ENCODE peak calls at places on chromosome 20, in seven cellular contexts. One of them, this sample, is unnamed.
A peak's percentile ranks its signal among the peaks of the same experiment; 100 is the strongest.

GRCh38 chr20:63265891-63266515 is 6.6 kb upstream of the ARFGAP1 start:
- DNase-seq in mesenchymal stem cell: no peak
- DNase-seq in H1: no peak
- DNase-seq in neuronal stem cell: no peak
- DNase-seq in mesendoderm: no peak
- DNase-seq in trophoblast cell: peak; percentile 84
- DNase-seq in H9: no peak
- DNase-seq in this sample: peak; percentile 43

GRCh38 chr20:50337521-50338466 is 147.2 kb downstream of the CEBPB start:
- DNase-seq in mesenchymal stem cell: no peak
- DNase-seq in mesendoderm: no peak
- DNase-seq in H9: no peak
- DNase-seq in neuronal stem cell: no peak
- DNase-seq in trophoblast cell: no peak
- DNase-seq in H1: no peak
- DNase-seq in this sample: no peak

GRCh38 chr20:48686238-48687096 is 141.3 kb downstream of the PREX1 start:
- DNase-seq in mesendoderm: no peak
- DNase-seq in mesenchymal stem cell: no peak
- DNase-seq in H9: no peak
- DNase-seq in trophoblast cell: no peak
- DNase-seq in neuronal stem cell: no peak
- DNase-seq in H1: no peak
- DNase-seq in this sample: no peak

GRCh38 chr20:63768591-63769515 is 29.3 kb downstream of the SLC2A4RG start:
- DNase-seq in H1: no peak
- DNase-seq in H9: peak; percentile 21
- DNase-seq in neuronal stem cell: no peak
- DNase-seq in mesenchymal stem cell: no peak
- DNase-seq in mesendoderm: no peak
- DNase-seq in trophoblast cell: no peak
- DNase-seq in this sample: no peak

GRCh38 chr20:235891-236290 is 8.8 kb downstream of the DEFB129 start:
- DNase-seq in trophoblast cell: no peak
- DNase-seq in mesenchymal stem cell: no peak
- DNase-seq in H9: no peak
- DNase-seq in neuronal stem cell: no peak
- DNase-seq in mesendoderm: no peak
- DNase-seq in H1: no peak
- DNase-seq in this sample: no peak

GRCh38 chr20:48684501-48685041 is 143.2 kb downstream of the PREX1 start:
- DNase-seq in H1: no peak
- DNase-seq in mesendoderm: peak; percentile 70
- DNase-seq in mesenchymal stem cell: no peak
- DNase-seq in H9: no peak
- DNase-seq in trophoblast cell: peak; percentile 69
- DNase-seq in neuronal stem cell: no peak
- DNase-seq in this sample: no peak

GRCh38 chr20:38353298-38353697 is 7.0 kb downstream of the LBP start:
- DNase-seq in H9: no peak
- DNase-seq in H1: no peak
- DNase-seq in mesenchymal stem cell: no peak
- DNase-seq in trophoblast cell: no peak
- DNase-seq in mesendoderm: no peak
- DNase-seq in neuronal stem cell: no peak
- DNase-seq in this sample: peak; percentile 18

GRCh38 chr20:20237093-20237959 is 130.6 kb upstream of the INSM1 start:
- DNase-seq in mesendoderm: peak; percentile 62
- DNase-seq in trophoblast cell: peak; percentile 72
- DNase-seq in H9: peak; percentile 43
- DNase-seq in neuronal stem cell: no peak
- DNase-seq in H1: no peak
- DNase-seq in mesenchymal stem cell: peak; percentile 20
- DNase-seq in this sample: peak; percentile 14

GRCh38 chr20:57698191-57698866 is 11.5 kb downstream of the PMEPA1 start:
- DNase-seq in trophoblast cell: peak; percentile 93
- DNase-seq in mesendoderm: peak; percentile 59
- DNase-seq in H9: no peak
- DNase-seq in mesenchymal stem cell: peak; percentile 95
- DNase-seq in H1: no peak
- DNase-seq in neuronal stem cell: no peak
- DNase-seq in this sample: peak; percentile 98

GRCh38 chr20:20552076-20552475 is 160.4 kb downstream of the RALGAPA2 start:
- DNase-seq in H9: no peak
- DNase-seq in H1: no peak
- DNase-seq in mesendoderm: no peak
- DNase-seq in trophoblast cell: no peak
- DNase-seq in neuronal stem cell: no peak
- DNase-seq in mesenchymal stem cell: no peak
- DNase-seq in this sample: no peak

GRCh38 chr20:41443667-41444066 is 77.0 kb upstream of the EMILIN3 start:
- DNase-seq in H9: no peak
- DNase-seq in neuronal stem cell: no peak
- DNase-seq in mesendoderm: no peak
- DNase-seq in mesenchymal stem cell: no peak
- DNase-seq in H1: no peak
- DNase-seq in trophoblast cell: no peak
- DNase-seq in this sample: no peak

GRCh38 chr20:46899619-46900018 is 5.0 kb downstream of the EYA2 start:
- DNase-seq in mesendoderm: no peak
- DNase-seq in neuronal stem cell: no peak
- DNase-seq in H1: no peak
- DNase-seq in mesenchymal stem cell: no peak
- DNase-seq in trophoblast cell: no peak
- DNase-seq in H9: no peak
- DNase-seq in this sample: no peak

GRCh38 chr20:7841291-7841966 is 98.8 kb downstream of the HAO1 start:
- DNase-seq in H9: no peak
- DNase-seq in trophoblast cell: peak; percentile 23
- DNase-seq in mesenchymal stem cell: peak; percentile 66
- DNase-seq in mesendoderm: no peak
- DNase-seq in H1: no peak
- DNase-seq in neuronal stem cell: no peak
- DNase-seq in this sample: peak; percentile 73

GRCh38 chr20:63572788-63573738 is 976 bp downstream of the HELZ2 start:
- DNase-seq in H1: no peak
- DNase-seq in H9: peak; percentile 55
- DNase-seq in mesendoderm: peak; percentile 16
- DNase-seq in mesenchymal stem cell: peak; percentile 38
- DNase-seq in neuronal stem cell: no peak
- DNase-seq in trophoblast cell: peak; percentile 29
- DNase-seq in this sample: no peak

GRCh38 chr20:31570735-31571617 is 34.1 kb upstream of the ID1 start:
- DNase-seq in neuronal stem cell: no peak
- DNase-seq in H9: no peak
- DNase-seq in mesendoderm: no peak
- DNase-seq in trophoblast cell: no peak
- DNase-seq in mesenchymal stem cell: no peak
- DNase-seq in H1: no peak
- DNase-seq in this sample: no peak

GRCh38 chr20:63293866-63294535 is 1.0 kb downstream of the COL20A1 start:
- DNase-seq in mesenchymal stem cell: no peak
- DNase-seq in H1: no peak
- DNase-seq in trophoblast cell: peak; percentile 21
- DNase-seq in mesendoderm: peak; percentile 52
- DNase-seq in H9: no peak
- DNase-seq in neuronal stem cell: no peak
- DNase-seq in this sample: no peak

GRCh38 chr20:18058661-18059467 is 1.1 kb upstream of the OVOL2 start:
- DNase-seq in mesenchymal stem cell: no peak
- DNase-seq in neuronal stem cell: peak; percentile 45
- DNase-seq in H9: peak; percentile 87
- DNase-seq in H1: no peak
- DNase-seq in trophoblast cell: peak; percentile 55
- DNase-seq in mesendoderm: peak; percentile 81
- DNase-seq in this sample: no peak

GRCh38 chr20:43744121-43744520 is 17.3 kb upstream of the GTSF1L start:
- DNase-seq in H1: no peak
- DNase-seq in H9: no peak
- DNase-seq in mesendoderm: peak; percentile 81
- DNase-seq in mesenchymal stem cell: no peak
- DNase-seq in trophoblast cell: no peak
- DNase-seq in neuronal stem cell: no peak
- DNase-seq in this sample: peak; percentile 72

GRCh38 chr20:32752458-32753250 is 9.4 kb upstream of the COMMD7 start:
- DNase-seq in mesendoderm: no peak
- DNase-seq in H1: no peak
- DNase-seq in mesenchymal stem cell: peak; percentile 80
- DNase-seq in neuronal stem cell: no peak
- DNase-seq in trophoblast cell: peak; percentile 32
- DNase-seq in H9: no peak
- DNase-seq in this sample: peak; percentile 82

GRCh38 chr20:10812738-10813327 is 139.0 kb upstream of the JAG1 start:
- DNase-seq in H9: no peak
- DNase-seq in trophoblast cell: no peak
- DNase-seq in H1: no peak
- DNase-seq in neuronal stem cell: no peak
- DNase-seq in mesenchymal stem cell: no peak
- DNase-seq in mesendoderm: no peak
- DNase-seq in this sample: no peak

GRCh38 chr20:8803065-8803464 is 265.8 kb upstream of the PLCB4 start:
- DNase-seq in mesendoderm: peak; percentile 48
- DNase-seq in trophoblast cell: no peak
- DNase-seq in mesenchymal stem cell: peak; percentile 29
- DNase-seq in H9: no peak
- DNase-seq in neuronal stem cell: no peak
- DNase-seq in H1: no peak
- DNase-seq in this sample: no peak

GRCh38 chr20:44572551-44573500 is 9.6 kb upstream of the PKIG start:
- DNase-seq in trophoblast cell: peak; percentile 96
- DNase-seq in mesenchymal stem cell: peak; percentile 91
- DNase-seq in neuronal stem cell: no peak
- DNase-seq in H1: no peak
- DNase-seq in H9: no peak
- DNase-seq in mesendoderm: no peak
- DNase-seq in this sample: peak; percentile 89

GRCh38 chr20:63219866-63220521 is 4.1 kb upstream of the YTHDF1 start:
- DNase-seq in H9: no peak
- DNase-seq in H1: no peak
- DNase-seq in trophoblast cell: no peak
- DNase-seq in neuronal stem cell: no peak
- DNase-seq in mesendoderm: no peak
- DNase-seq in mesenchymal stem cell: no peak
- DNase-seq in this sample: no peak

GRCh38 chr20:17664025-17664638 is 17.9 kb downstream of the RRBP1 start:
- DNase-seq in mesendoderm: no peak
- DNase-seq in H1: no peak
- DNase-seq in H9: no peak
- DNase-seq in neuronal stem cell: no peak
- DNase-seq in mesenchymal stem cell: no peak
- DNase-seq in trophoblast cell: no peak
- DNase-seq in this sample: no peak

GRCh38 chr20:15240801-15241200 is 903.4 kb upstream of the FLRT3 start:
- DNase-seq in neuronal stem cell: no peak
- DNase-seq in H1: no peak
- DNase-seq in mesendoderm: no peak
- DNase-seq in trophoblast cell: peak; percentile 57
- DNase-seq in mesenchymal stem cell: no peak
- DNase-seq in H9: no peak
- DNase-seq in this sample: no peak

GRCh38 chr20:54133434-54134427 is 40.1 kb downstream of the CYP24A1 start:
- DNase-seq in mesendoderm: peak; percentile 26
- DNase-seq in trophoblast cell: peak; percentile 66
- DNase-seq in H1: no peak
- DNase-seq in H9: no peak
- DNase-seq in neuronal stem cell: no peak
- DNase-seq in mesenchymal stem cell: peak; percentile 41
- DNase-seq in this sample: peak; percentile 44

GRCh38 chr20:63118303-63118670 is 97.6 kb downstream of the YTHDF1 start:
- DNase-seq in trophoblast cell: no peak
- DNase-seq in H1: no peak
- DNase-seq in neuronal stem cell: no peak
- DNase-seq in mesendoderm: no peak
- DNase-seq in mesenchymal stem cell: no peak
- DNase-seq in H9: no peak
- DNase-seq in this sample: no peak

GRCh38 chr20:16100111-16100510 is 473.1 kb downstream of the KIF16B start:
- DNase-seq in neuronal stem cell: no peak
- DNase-seq in H1: no peak
- DNase-seq in mesenchymal stem cell: no peak
- DNase-seq in H9: no peak
- DNase-seq in mesendoderm: no peak
- DNase-seq in trophoblast cell: no peak
- DNase-seq in this sample: no peak

GRCh38 chr20:41138527-41139226 is 1.3 kb downstream of the PLCG1 start:
- DNase-seq in mesendoderm: peak; percentile 40
- DNase-seq in trophoblast cell: peak; percentile 19
- DNase-seq in H9: no peak
- DNase-seq in mesenchymal stem cell: peak; percentile 45
- DNase-seq in neuronal stem cell: peak; percentile 18
- DNase-seq in H1: no peak
- DNase-seq in this sample: peak; percentile 12

GRCh38 chr20:40770564-40771307 is 81.7 kb upstream of the MAFB start:
- DNase-seq in H1: no peak
- DNase-seq in H9: no peak
- DNase-seq in mesenchymal stem cell: no peak
- DNase-seq in mesendoderm: no peak
- DNase-seq in neuronal stem cell: no peak
- DNase-seq in trophoblast cell: no peak
- DNase-seq in this sample: no peak

GRCh38 chr20:51434556-51435256 is 107.8 kb downstream of the NFATC2 start:
- DNase-seq in mesenchymal stem cell: peak; percentile 93
- DNase-seq in H1: no peak
- DNase-seq in neuronal stem cell: no peak
- DNase-seq in mesendoderm: no peak
- DNase-seq in trophoblast cell: peak; percentile 33
- DNase-seq in H9: no peak
- DNase-seq in this sample: peak; percentile 91
- H4K8ac ChIP-seq in mesenchymal stem cell: no peak overlapping the region
- H4K8ac ChIP-seq in H1: no peak overlapping the region
- H4K8ac ChIP-seq in neuronal stem cell: no peak overlapping the region
- H4K8ac ChIP-seq in mesendoderm: no peak overlapping the region
- H4K8ac ChIP-seq in trophoblast cell: peak overlapping the region; percentile 2
- H4K8ac ChIP-seq in H9: no peak overlapping the region
- H4K8ac ChIP-seq in this sample: peak overlapping the region; percentile 59

GRCh38 chr20:4060054-4060795 is 44.9 kb upstream of the RNF24 start:
- DNase-seq in trophoblast cell: no peak
- DNase-seq in mesenchymal stem cell: no peak
- DNase-seq in neuronal stem cell: no peak
- DNase-seq in H1: no peak
- DNase-seq in H9: no peak
- DNase-seq in mesendoderm: no peak
- DNase-seq in this sample: no peak
- H4K8ac ChIP-seq in trophoblast cell: no peak overlapping the region
- H4K8ac ChIP-seq in mesenchymal stem cell: no peak overlapping the region
- H4K8ac ChIP-seq in neuronal stem cell: no peak overlapping the region
- H4K8ac ChIP-seq in H1: no peak overlapping the region
- H4K8ac ChIP-seq in H9: peak overlapping the region; percentile 73
- H4K8ac ChIP-seq in mesendoderm: no peak overlapping the region
- H4K8ac ChIP-seq in this sample: no peak overlapping the region

GRCh38 chr20:6164421-6165341 is 41.9 kb upstream of the FERMT1 start:
- DNase-seq in H9: no peak
- DNase-seq in trophoblast cell: peak; percentile 22
- DNase-seq in mesenchymal stem cell: no peak
- DNase-seq in H1: no peak
- DNase-seq in neuronal stem cell: no peak
- DNase-seq in mesendoderm: peak; percentile 30
- DNase-seq in this sample: no peak
- H4K8ac ChIP-seq in H9: no peak overlapping the region
- H4K8ac ChIP-seq in trophoblast cell: no peak overlapping the region
- H4K8ac ChIP-seq in mesenchymal stem cell: no peak overlapping the region
- H4K8ac ChIP-seq in H1: no peak overlapping the region
- H4K8ac ChIP-seq in neuronal stem cell: no peak overlapping the region
- H4K8ac ChIP-seq in mesendoderm: no peak overlapping the region
- H4K8ac ChIP-seq in this sample: no peak overlapping the region

GRCh38 chr20:61056136-61056535 is 195.9 kb upstream of the CDH4 start:
- DNase-seq in H1: no peak
- DNase-seq in neuronal stem cell: no peak
- DNase-seq in H9: no peak
- DNase-seq in trophoblast cell: no peak
- DNase-seq in mesendoderm: no peak
- DNase-seq in mesenchymal stem cell: no peak
- DNase-seq in this sample: no peak
- H4K8ac ChIP-seq in H1: no peak overlapping the region
- H4K8ac ChIP-seq in neuronal stem cell: no peak overlapping the region
- H4K8ac ChIP-seq in H9: no peak overlapping the region
- H4K8ac ChIP-seq in trophoblast cell: no peak overlapping the region
- H4K8ac ChIP-seq in mesendoderm: no peak overlapping the region
- H4K8ac ChIP-seq in mesenchymal stem cell: no peak overlapping the region
- H4K8ac ChIP-seq in this sample: no peak overlapping the region